ENCODE peak calls at places on chromosomes 11 and 22, in six cellular contexts. M, B, F, S, Q and Z are unnamed samples.

GRCh38 chr11:47886096-47886495 is 37.9 kb upstream of the NUP160 start:
- DNase-seq in B (no peak), M (no peak), Q (no peak), S (no peak), F (no peak), Z (no peak)

GRCh38 chr11:69447786-69448185 is 33.7 kb upstream of the LINC01488 start:
- DNase-seq in M (no peak), Q (no peak), F (no peak), S (no peak), B (no peak), Z (peak)

GRCh38 chr11:2256293-2256913 is 14.0 kb downstream of the ASCL2 start:
- DNase-seq in Q (no peak), S (no peak), B (no peak), M (no peak), F (no peak), Z (no peak)

GRCh38 chr22:39959640-39960447 is at the start of gene TMA7B:
- DNase-seq in F (peak), M (peak), B (peak), Q (no peak), S (peak), Z (peak)

GRCh38 chr11:91822805-91823204 is 401.8 kb upstream of the FAT3 start:
- DNase-seq in F (no peak), M (no peak), Q (no peak), S (no peak), B (no peak), Z (no peak)

GRCh38 chr11:92107331-92107730 is 117.3 kb upstream of the FAT3 start:
- DNase-seq in F (no peak), M (no peak), Q (no peak), S (no peak), B (no peak), Z (no peak)

GRCh38 chr11:118845369-118845768 is 38.3 kb upstream of the CXCR5 start:
- DNase-seq in S (no peak), B (no peak), F (no peak), Q (no peak), M (no peak), Z (no peak)

GRCh38 chr11:120186799-120187591 is 23.8 kb upstream of the OAF start:
- DNase-seq in F (no peak), S (no peak), M (peak), Q (no peak), B (no peak), Z (no peak)

GRCh38 chr11:43989162-43989961 is 46.9 kb downstream of the C11orf96 start:
- DNase-seq in F (peak), M (no peak), S (no peak), B (peak), Q (no peak), Z (peak)

GRCh38 chr11:83819936-83820549 is 533.9 kb upstream of the CCDC90B start:
- DNase-seq in M (no peak), F (no peak), Q (no peak), B (peak), S (no peak), Z (peak)